ENCODE peak calls at places on chromosome 2, in five cellular contexts. Y, P, R, L and A are unnamed samples.

GRCh38 chr2:158600155-158600802 is 143.5 kb downstream of the PKP4 start:
- DNase-seq in Y (no peak), L (no peak), R (peak), P (no peak), A (no peak)

GRCh38 chr2:152585830-152586484 is 131.3 kb downstream of the PRPF40A start:
- DNase-seq in R (peak), Y (no peak), P (no peak), L (no peak), A (peak)

GRCh38 chr2:17441055-17441771 is 77.0 kb downstream of the RAD51AP2 start:
- DNase-seq in L (no peak), Y (no peak), R (no peak), P (no peak), A (peak)

GRCh38 chr2:170324640-170325046 is 146.7 kb downstream of the MYO3B start:
- DNase-seq in R (no peak), L (peak), P (peak), Y (peak), A (peak)

GRCh38 chr2:203826704-203827103 is 40.9 kb upstream of the CTLA4 start:
- DNase-seq in R (no peak), Y (no peak), P (no peak), L (no peak), A (no peak)

GRCh38 chr2:238094438-238095022 is 5.6 kb upstream of the ESPNL start:
- DNase-seq in L (peak), Y (no peak), P (no peak), R (no peak), A (no peak)

GRCh38 chr2:37831081-37831780 is 93.9 kb upstream of the RMDN2 start:
- DNase-seq in P (no peak), Y (no peak), R (no peak), L (no peak), A (no peak)

GRCh38 chr2:132564065-132564464 is 105.9 kb downstream of the LYPD1 start:
- DNase-seq in P (no peak), R (no peak), Y (no peak), L (no peak), A (no peak)

GRCh38 chr2:118815314-118815713 is 32.1 kb downstream of the EN1 start:
- DNase-seq in P (no peak), L (no peak), Y (no peak), R (no peak), A (no peak)

GRCh38 chr2:26352892-26353291 is 6.3 kb upstream of the ADGRF3 start:
- DNase-seq in P (no peak), R (no peak), Y (no peak), L (no peak), A (no peak)

GRCh38 chr2:188328419-188328818 is 36.7 kb downstream of the GULP1 start:
- DNase-seq in Y (no peak), P (no peak), R (no peak), L (no peak), A (no peak)

GRCh38 chr2:190853659-190854386 is 26.8 kb upstream of the GLS start:
- DNase-seq in P (no peak), R (no peak), Y (peak), L (no peak), A (no peak)

GRCh38 chr2:217789736-217790181 is 213.0 kb downstream of the TNS1 start:
- DNase-seq in L (no peak), R (no peak), P (no peak), Y (peak), A (no peak)

GRCh38 chr2:62724886-62725711 is 19.6 kb downstream of the EHBP1 start:
- DNase-seq in P (peak), Y (no peak), R (no peak), L (peak), A (peak)

GRCh38 chr2:120562218-120563005 is 173.3 kb upstream of the GLI2 start:
- DNase-seq in Y (no peak), P (no peak), R (no peak), L (no peak), A (no peak)

GRCh38 chr2:120210234-120210781 is 12.9 kb downstream of the TMEM185B start:
- DNase-seq in P (no peak), Y (peak), L (peak), R (no peak), A (no peak)

GRCh38 chr2:143123911-143124310 is 5.3 kb upstream of the ARHGAP15 start:
- DNase-seq in R (no peak), P (no peak), L (no peak), Y (no peak), A (no peak)

GRCh38 chr2:206846331-206846730 is 80.9 kb downstream of the FASTKD2 start:
- DNase-seq in P (no peak), L (no peak), R (no peak), Y (no peak), A (no peak)

GRCh38 chr2:116162395-116162794 is 1652.1 kb upstream of the DDX18 start:
- DNase-seq in R (no peak), Y (no peak), L (no peak), P (no peak), A (no peak)

GRCh38 chr2:9832586-9832985 is 10.7 kb upstream of the TAF1B start:
- DNase-seq in P (no peak), L (no peak), R (no peak), Y (no peak), A (no peak)

GRCh38 chr2:235384624-235385023 is 109.2 kb upstream of the AGAP1 start:
- DNase-seq in Y (no peak), R (no peak), P (peak), L (peak), A (no peak)

GRCh38 chr2:108621087-108621559 is 86.9 kb downstream of the LIMS1 start:
- DNase-seq in Y (peak), R (no peak), P (peak), L (no peak), A (peak)

GRCh38 chr2:109402980-109403840 is 210.6 kb downstream of the SEPTIN10 start:
- DNase-seq in Y (no peak), R (no peak), L (no peak), P (no peak), A (no peak)

GRCh38 chr2:17543848-17544645 is 3.6 kb downstream of the VSNL1 start:
- DNase-seq in Y (no peak), L (peak), R (no peak), P (peak), A (no peak)

GRCh38 chr2:238596571-238597551 is 170.1 kb downstream of the ASB1 start:
- DNase-seq in P (no peak), Y (no peak), L (peak), R (peak), A (no peak)

GRCh38 chr2:168567840-168568239 is 111.8 kb downstream of the CERS6 start:
- DNase-seq in P (no peak), L (no peak), Y (no peak), R (no peak), A (peak)

GRCh38 chr2:23707096-23707495 is 219.8 kb downstream of the ATAD2B start:
- DNase-seq in Y (no peak), P (no peak), L (peak), R (no peak), A (no peak)

GRCh38 chr2:219171231-219171651 is 1.4 kb upstream of the SLC23A3 start:
- DNase-seq in L (peak), Y (peak), P (peak), R (peak), A (peak)

GRCh38 chr2:186129767-186130581 is 356.1 kb upstream of the ZC3H15 start:
- DNase-seq in Y (no peak), P (no peak), R (peak), L (no peak), A (no peak)

GRCh38 chr2:231032575-231033140 is 4.7 kb upstream of the C2orf72 start:
- DNase-seq in L (no peak), Y (no peak), P (no peak), R (no peak), A (no peak)

GRCh38 chr2:157438907-157439791 is 4.7 kb downstream of the CYTIP start:
- DNase-seq in Y (no peak), L (no peak), P (no peak), R (no peak), A (no peak)

GRCh38 chr2:216289470-216289869 is 82.8 kb downstream of the MARCHF4 start:
- DNase-seq in L (no peak), P (no peak), R (no peak), Y (no peak), A (no peak)